ENCODE peak calls at places on chromosomes 6 and 20, in ten cellular contexts. One of them, this sample, is unnamed.

GRCh38 chr6:25694366-25694765 is 42.4 kb downstream of the SCGN start:
- DNase-seq in activated naive CD4-positive, alpha-beta T cell treated with anti-CD3 and anti-CD28 coated beads, Interleukin-2, amount 50 U/mL, for 72 hours: no peak
- DNase-seq in left colon: no peak
- DNase-seq in hippocampal formation: no peak
- DNase-seq in esophagus squamous epithelium: no peak
- DNase-seq in CD4-positive, CD25-positive, alpha-beta regulatory T cell: no peak
- DNase-seq in CD8-positive, alpha-beta T cell: no peak
- DNase-seq in NCI-H1694: no peak
- DNase-seq in hepatocyte: no peak
- DNase-seq in NCI-H1092 treated with DMSO at 0.1 percent for 48 hours: no peak
- DNase-seq in this sample: no peak

GRCh38 chr6:170208651-170209353 is 82.1 kb downstream of the DLL1 start:
- DNase-seq in left colon: no peak
- DNase-seq in activated naive CD4-positive, alpha-beta T cell treated with anti-CD3 and anti-CD28 coated beads, Interleukin-2, amount 50 U/mL, for 72 hours: peak; percentile 47
- DNase-seq in hepatocyte: no peak
- DNase-seq in NCI-H1092 treated with DMSO at 0.1 percent for 48 hours: no peak
- DNase-seq in CD8-positive, alpha-beta T cell: no peak
- DNase-seq in esophagus squamous epithelium: no peak
- DNase-seq in hippocampal formation: no peak
- DNase-seq in CD4-positive, CD25-positive, alpha-beta regulatory T cell: no peak
- DNase-seq in NCI-H1694: no peak
- DNase-seq in this sample: no peak

GRCh38 chr6:5398530-5398929 is 137.2 kb downstream of the FARS2 start:
- DNase-seq in esophagus squamous epithelium: no peak
- DNase-seq in hepatocyte: peak; percentile 44
- DNase-seq in NCI-H1694: peak; percentile 67
- DNase-seq in activated naive CD4-positive, alpha-beta T cell treated with anti-CD3 and anti-CD28 coated beads, Interleukin-2, amount 50 U/mL, for 72 hours: no peak
- DNase-seq in CD4-positive, CD25-positive, alpha-beta regulatory T cell: peak; percentile 43
- DNase-seq in CD8-positive, alpha-beta T cell: no peak
- DNase-seq in left colon: no peak
- DNase-seq in hippocampal formation: no peak
- DNase-seq in NCI-H1092 treated with DMSO at 0.1 percent for 48 hours: peak; percentile 1
- DNase-seq in this sample: peak; percentile 38

GRCh38 chr20:36792422-36792821 is 18.9 kb upstream of the DSN1 start:
- DNase-seq in hepatocyte: peak; percentile 71
- DNase-seq in left colon: peak; percentile 39
- DNase-seq in esophagus squamous epithelium: no peak
- DNase-seq in NCI-H1092 treated with DMSO at 0.1 percent for 48 hours: no peak
- DNase-seq in CD8-positive, alpha-beta T cell: no peak
- DNase-seq in hippocampal formation: peak; percentile 43
- DNase-seq in activated naive CD4-positive, alpha-beta T cell treated with anti-CD3 and anti-CD28 coated beads, Interleukin-2, amount 50 U/mL, for 72 hours: no peak
- DNase-seq in CD4-positive, CD25-positive, alpha-beta regulatory T cell: no peak
- DNase-seq in NCI-H1694: peak; percentile 67
- DNase-seq in this sample: peak; percentile 94

GRCh38 chr6:149094934-149095341 is 222.6 kb upstream of the TAB2 start:
- DNase-seq in hippocampal formation: no peak
- DNase-seq in CD8-positive, alpha-beta T cell: no peak
- DNase-seq in hepatocyte: no peak
- DNase-seq in esophagus squamous epithelium: no peak
- DNase-seq in NCI-H1694: no peak
- DNase-seq in CD4-positive, CD25-positive, alpha-beta regulatory T cell: peak; percentile 9
- DNase-seq in left colon: no peak
- DNase-seq in activated naive CD4-positive, alpha-beta T cell treated with anti-CD3 and anti-CD28 coated beads, Interleukin-2, amount 50 U/mL, for 72 hours: no peak
- DNase-seq in NCI-H1092 treated with DMSO at 0.1 percent for 48 hours: no peak
- DNase-seq in this sample: peak; percentile 27

GRCh38 chr6:12249516-12250394 is 40.4 kb upstream of the EDN1 start:
- DNase-seq in CD8-positive, alpha-beta T cell: no peak
- DNase-seq in CD4-positive, CD25-positive, alpha-beta regulatory T cell: no peak
- DNase-seq in hippocampal formation: no peak
- DNase-seq in esophagus squamous epithelium: no peak
- DNase-seq in NCI-H1092 treated with DMSO at 0.1 percent for 48 hours: no peak
- DNase-seq in left colon: peak; percentile 59
- DNase-seq in hepatocyte: peak; percentile 22
- DNase-seq in activated naive CD4-positive, alpha-beta T cell treated with anti-CD3 and anti-CD28 coated beads, Interleukin-2, amount 50 U/mL, for 72 hours: no peak
- DNase-seq in NCI-H1694: no peak
- DNase-seq in this sample: no peak

GRCh38 chr6:26571592-26572296 is 25.0 kb upstream of the ABT1 start:
- DNase-seq in NCI-H1092 treated with DMSO at 0.1 percent for 48 hours: peak; percentile 79
- DNase-seq in hippocampal formation: peak; percentile 71
- DNase-seq in hepatocyte: peak; percentile 86
- DNase-seq in left colon: no peak
- DNase-seq in CD4-positive, CD25-positive, alpha-beta regulatory T cell: peak; percentile 60
- DNase-seq in CD8-positive, alpha-beta T cell: no peak
- DNase-seq in activated naive CD4-positive, alpha-beta T cell treated with anti-CD3 and anti-CD28 coated beads, Interleukin-2, amount 50 U/mL, for 72 hours: peak; percentile 76
- DNase-seq in esophagus squamous epithelium: no peak
- DNase-seq in NCI-H1694: peak; percentile 92
- DNase-seq in this sample: peak; percentile 91

GRCh38 chr6:140001005-140001404 is 626.6 kb upstream of the CITED2 start:
- DNase-seq in CD8-positive, alpha-beta T cell: no peak
- DNase-seq in NCI-H1092 treated with DMSO at 0.1 percent for 48 hours: no peak
- DNase-seq in esophagus squamous epithelium: no peak
- DNase-seq in CD4-positive, CD25-positive, alpha-beta regulatory T cell: no peak
- DNase-seq in NCI-H1694: no peak
- DNase-seq in activated naive CD4-positive, alpha-beta T cell treated with anti-CD3 and anti-CD28 coated beads, Interleukin-2, amount 50 U/mL, for 72 hours: no peak
- DNase-seq in hippocampal formation: no peak
- DNase-seq in hepatocyte: no peak
- DNase-seq in left colon: no peak
- DNase-seq in this sample: no peak

GRCh38 chr6:159062965-159063364 is 18.2 kb upstream of the TAGAP start:
- DNase-seq in left colon: no peak
- DNase-seq in activated naive CD4-positive, alpha-beta T cell treated with anti-CD3 and anti-CD28 coated beads, Interleukin-2, amount 50 U/mL, for 72 hours: no peak
- DNase-seq in hippocampal formation: no peak
- DNase-seq in hepatocyte: no peak
- DNase-seq in NCI-H1092 treated with DMSO at 0.1 percent for 48 hours: no peak
- DNase-seq in esophagus squamous epithelium: no peak
- DNase-seq in CD4-positive, CD25-positive, alpha-beta regulatory T cell: no peak
- DNase-seq in NCI-H1694: no peak
- DNase-seq in CD8-positive, alpha-beta T cell: no peak
- DNase-seq in this sample: no peak

GRCh38 chr6:100479180-100480035 is 14.7 kb upstream of the SIM1 start:
- DNase-seq in NCI-H1694: peak; percentile 3
- DNase-seq in CD8-positive, alpha-beta T cell: no peak
- DNase-seq in hepatocyte: peak; percentile 63
- DNase-seq in esophagus squamous epithelium: no peak
- DNase-seq in NCI-H1092 treated with DMSO at 0.1 percent for 48 hours: peak; percentile 42
- DNase-seq in activated naive CD4-positive, alpha-beta T cell treated with anti-CD3 and anti-CD28 coated beads, Interleukin-2, amount 50 U/mL, for 72 hours: no peak
- DNase-seq in left colon: no peak
- DNase-seq in hippocampal formation: peak; percentile 47
- DNase-seq in CD4-positive, CD25-positive, alpha-beta regulatory T cell: no peak
- DNase-seq in this sample: peak; percentile 53

GRCh38 chr6:112037783-112038216 is 16.1 kb upstream of the CCN6 start:
- DNase-seq in CD8-positive, alpha-beta T cell: no peak
- DNase-seq in activated naive CD4-positive, alpha-beta T cell treated with anti-CD3 and anti-CD28 coated beads, Interleukin-2, amount 50 U/mL, for 72 hours: no peak
- DNase-seq in hepatocyte: peak; percentile 30
- DNase-seq in NCI-H1694: no peak
- DNase-seq in left colon: peak; percentile 46
- DNase-seq in hippocampal formation: peak; percentile 52
- DNase-seq in CD4-positive, CD25-positive, alpha-beta regulatory T cell: no peak
- DNase-seq in esophagus squamous epithelium: no peak
- DNase-seq in NCI-H1092 treated with DMSO at 0.1 percent for 48 hours: no peak
- DNase-seq in this sample: peak; percentile 95

GRCh38 chr6:53986165-53986720 is 125.0 kb upstream of the MLIP start:
- DNase-seq in activated naive CD4-positive, alpha-beta T cell treated with anti-CD3 and anti-CD28 coated beads, Interleukin-2, amount 50 U/mL, for 72 hours: no peak
- DNase-seq in NCI-H1694: peak; percentile 18
- DNase-seq in NCI-H1092 treated with DMSO at 0.1 percent for 48 hours: no peak
- DNase-seq in hippocampal formation: peak; percentile 61
- DNase-seq in CD8-positive, alpha-beta T cell: no peak
- DNase-seq in esophagus squamous epithelium: no peak
- DNase-seq in CD4-positive, CD25-positive, alpha-beta regulatory T cell: no peak
- DNase-seq in left colon: peak; percentile 33
- DNase-seq in hepatocyte: peak; percentile 72
- DNase-seq in this sample: peak; percentile 68

GRCh38 chr6:142842423-142843261 is 102.3 kb downstream of the HIVEP2 start:
- DNase-seq in CD4-positive, CD25-positive, alpha-beta regulatory T cell: peak; percentile 67
- DNase-seq in NCI-H1694: no peak
- DNase-seq in hepatocyte: no peak
- DNase-seq in esophagus squamous epithelium: no peak
- DNase-seq in activated naive CD4-positive, alpha-beta T cell treated with anti-CD3 and anti-CD28 coated beads, Interleukin-2, amount 50 U/mL, for 72 hours: no peak
- DNase-seq in CD8-positive, alpha-beta T cell: no peak
- DNase-seq in left colon: no peak
- DNase-seq in hippocampal formation: peak; percentile 24
- DNase-seq in NCI-H1092 treated with DMSO at 0.1 percent for 48 hours: no peak
- DNase-seq in this sample: no peak

GRCh38 chr20:44023515-44024371 is 109.1 kb downstream of the TOX2 start:
- DNase-seq in NCI-H1694: no peak
- DNase-seq in CD8-positive, alpha-beta T cell: no peak
- DNase-seq in NCI-H1092 treated with DMSO at 0.1 percent for 48 hours: no peak
- DNase-seq in hippocampal formation: no peak
- DNase-seq in CD4-positive, CD25-positive, alpha-beta regulatory T cell: no peak
- DNase-seq in esophagus squamous epithelium: no peak
- DNase-seq in hepatocyte: no peak
- DNase-seq in left colon: no peak
- DNase-seq in activated naive CD4-positive, alpha-beta T cell treated with anti-CD3 and anti-CD28 coated beads, Interleukin-2, amount 50 U/mL, for 72 hours: no peak
- DNase-seq in this sample: no peak

GRCh38 chr6:1576166-1576565 is 33.5 kb upstream of the FOXC1 start:
- DNase-seq in NCI-H1092 treated with DMSO at 0.1 percent for 48 hours: no peak
- DNase-seq in NCI-H1694: no peak
- DNase-seq in CD4-positive, CD25-positive, alpha-beta regulatory T cell: no peak
- DNase-seq in CD8-positive, alpha-beta T cell: no peak
- DNase-seq in activated naive CD4-positive, alpha-beta T cell treated with anti-CD3 and anti-CD28 coated beads, Interleukin-2, amount 50 U/mL, for 72 hours: no peak
- DNase-seq in esophagus squamous epithelium: no peak
- DNase-seq in left colon: no peak
- DNase-seq in hippocampal formation: no peak
- DNase-seq in hepatocyte: no peak
- DNase-seq in this sample: no peak

GRCh38 chr20:47502801-47503239 is 1.1 kb downstream of the NCOA3 start:
- DNase-seq in esophagus squamous epithelium: no peak
- DNase-seq in activated naive CD4-positive, alpha-beta T cell treated with anti-CD3 and anti-CD28 coated beads, Interleukin-2, amount 50 U/mL, for 72 hours: no peak
- DNase-seq in NCI-H1694: no peak
- DNase-seq in NCI-H1092 treated with DMSO at 0.1 percent for 48 hours: peak; percentile 59
- DNase-seq in left colon: no peak
- DNase-seq in CD8-positive, alpha-beta T cell: no peak
- DNase-seq in hepatocyte: peak; percentile 37
- DNase-seq in CD4-positive, CD25-positive, alpha-beta regulatory T cell: peak; percentile 66
- DNase-seq in hippocampal formation: peak; percentile 25
- DNase-seq in this sample: peak; percentile 36

GRCh38 chr6:2990179-2990931 is 9.3 kb upstream of the NQO2 start:
- DNase-seq in CD8-positive, alpha-beta T cell: no peak
- DNase-seq in NCI-H1694: no peak
- DNase-seq in left colon: no peak
- DNase-seq in hippocampal formation: peak; percentile 70
- DNase-seq in CD4-positive, CD25-positive, alpha-beta regulatory T cell: no peak
- DNase-seq in hepatocyte: peak; percentile 50
- DNase-seq in NCI-H1092 treated with DMSO at 0.1 percent for 48 hours: no peak
- DNase-seq in esophagus squamous epithelium: no peak
- DNase-seq in activated naive CD4-positive, alpha-beta T cell treated with anti-CD3 and anti-CD28 coated beads, Interleukin-2, amount 50 U/mL, for 72 hours: no peak
- DNase-seq in this sample: peak; percentile 41

GRCh38 chr6:135147637-135148592 is 33.2 kb upstream of the MYB start:
- DNase-seq in esophagus squamous epithelium: no peak
- DNase-seq in left colon: no peak
- DNase-seq in CD8-positive, alpha-beta T cell: no peak
- DNase-seq in NCI-H1694: no peak
- DNase-seq in CD4-positive, CD25-positive, alpha-beta regulatory T cell: no peak
- DNase-seq in hippocampal formation: no peak
- DNase-seq in hepatocyte: no peak
- DNase-seq in NCI-H1092 treated with DMSO at 0.1 percent for 48 hours: no peak
- DNase-seq in activated naive CD4-positive, alpha-beta T cell treated with anti-CD3 and anti-CD28 coated beads, Interleukin-2, amount 50 U/mL, for 72 hours: no peak
- DNase-seq in this sample: no peak

This sample was measured in renal cortical epithelial cell.